ENCODE peak calls at places on chromosomes 12 and 14, in four cellular contexts. I is activated T-cell treated with anti-CD3 and anti-CD28 coated beads, Interleukin-2, amount 50 U/mL, for 72 hours; L is SJSA1; G is A172. F is an unnamed sample.

GRCh38 chr12:32125455-32126084 is 18.9 kb downstream of the BICD1 start:
- DNase-seq in I (no peak), L (peak), G (no peak), F (no peak)

GRCh38 chr14:63178912-63179311 is 25.3 kb upstream of the RHOJ start:
- DNase-seq in I (no peak), L (no peak), G (peak), F (no peak)

GRCh38 chr12:43336962-43337555 is 214.9 kb downstream of the ADAMTS20 start:
- DNase-seq in I (no peak), L (no peak), G (peak), F (no peak)

GRCh38 chr12:22287776-22288621 is 46.5 kb downstream of the ST8SIA1 start:
- DNase-seq in I (peak), L (no peak), G (peak), F (no peak)

GRCh38 chr14:54312166-54312801 is 84.5 kb upstream of the CDKN3 start:
- DNase-seq in I (no peak), L (peak), G (peak), F (no peak)

GRCh38 chr14:77301103-77301502 is 19.6 kb downstream of the POMT2 start:
- DNase-seq in I (peak), L (peak), G (peak), F (peak)

GRCh38 chr14:64826333-64826732 is 53.4 kb downstream of the SPTB start:
- DNase-seq in I (no peak), L (no peak), G (peak), F (no peak)

GRCh38 chr12:65313704-65314317 is 35.3 kb downstream of the MSRB3 start:
- DNase-seq in I (no peak), L (no peak), G (peak), F (no peak)

GRCh38 chr12:41073633-41074576 is 114.2 kb upstream of the PDZRN4 start:
- DNase-seq in I (no peak), L (no peak), G (no peak), F (no peak)

GRCh38 chr12:44835641-44836379 is 40.3 kb downstream of the NELL2 start:
- DNase-seq in I (no peak), L (no peak), G (peak), F (peak)

GRCh38 chr12:48811454-48812090 is 6.7 kb upstream of the CACNB3 start:
- DNase-seq in I (no peak), L (no peak), G (no peak), F (no peak)

GRCh38 chr14:70664698-70665447 is 23.2 kb downstream of the TTC9 start:
- DNase-seq in I (no peak), L (no peak), G (no peak), F (no peak)

GRCh38 chr12:50187084-50187900 is 20.1 kb upstream of the CERS5 start:
- DNase-seq in I (peak), L (peak), G (no peak), F (no peak)

GRCh38 chr12:66050283-66050576 is 80.3 kb downstream of the LLPH start:
- DNase-seq in I (no peak), L (no peak), G (no peak), F (no peak)

GRCh38 chr14:72590577-72590976 is 303.3 kb downstream of the DPF3 start:
- DNase-seq in I (no peak), L (no peak), G (no peak), F (no peak)

GRCh38 chr12:112850343-112850742 is 56.4 kb upstream of the OAS1 start:
- DNase-seq in I (no peak), L (no peak), G (no peak), F (peak)

GRCh38 chr12:77847665-77848431 is 17.2 kb downstream of the NAV3 start:
- DNase-seq in I (no peak), L (peak), G (peak), F (peak)

GRCh38 chr14:79016828-79017505 is 846.8 kb downstream of the NRXN3 start:
- DNase-seq in I (no peak), L (peak), G (peak), F (no peak)

GRCh38 chr12:15721716-15722115 is 67.5 kb downstream of the EPS8 start:
- DNase-seq in I (no peak), L (no peak), G (no peak), F (no peak)

GRCh38 chr12:59874781-59875180 is 279.0 kb downstream of the SLC16A7 start:
- DNase-seq in I (no peak), L (no peak), G (no peak), F (no peak)

GRCh38 chr12:50200507-50201273 is 33.5 kb upstream of the CERS5 start:
- DNase-seq in I (no peak), L (no peak), G (peak), F (no peak)

GRCh38 chr12:51752490-51752889 is 96.0 kb downstream of the FIGNL2 start:
- DNase-seq in I (no peak), L (peak), G (peak), F (peak)

GRCh38 chr12:26868505-26869494 is 35.8 kb upstream of the ITPR2 start:
- DNase-seq in I (no peak), L (no peak), G (no peak), F (no peak)

GRCh38 chr12:57460457-57461325 is 1.1 kb downstream of the GLI1 start:
- DNase-seq in I (no peak), L (no peak), G (no peak), F (no peak)

GRCh38 chr14:36068777-36069534 is 107.6 kb downstream of the PTCSC3 start:
- DNase-seq in I (no peak), L (peak), G (peak), F (no peak)

GRCh38 chr12:98371419-98371818 is 144.0 kb upstream of the TMPO start:
- DNase-seq in I (no peak), L (no peak), G (peak), F (no peak)

GRCh38 chr14:56217380-56218045 is 99.3 kb downstream of the PELI2 start:
- DNase-seq in I (no peak), L (no peak), G (no peak), F (peak)

GRCh38 chr12:70122804-70123203 is 120.4 kb upstream of the CNOT2 start:
- DNase-seq in I (no peak), L (no peak), G (no peak), F (no peak)

GRCh38 chr12:103880299-103881142 is 39.5 kb upstream of the NT5DC3 start:
- DNase-seq in I (no peak), L (no peak), G (no peak), F (no peak)

GRCh38 chr12:121438207-121438606 is 38.3 kb downstream of the RNF34 start:
- DNase-seq in I (no peak), L (no peak), G (no peak), F (no peak)

GRCh38 chr14:104735830-104736642 is 12.0 kb downstream of the ADSS1 start:
- DNase-seq in I (no peak), L (no peak), G (no peak), F (peak)